ENCODE peak calls at places on chromosomes 13 and 19, in five cellular contexts. D, H, P, B and S are unnamed samples.

GRCh38 chr19:40803857-40804782 is 5.1 kb downstream of the EGLN2 start:
- DNase-seq in B (no peak), P (peak), H (peak), D (no peak), S (peak)

GRCh38 chr13:87820221-87820620 is 149.1 kb downstream of the SLITRK5 start:
- DNase-seq in D (no peak), B (no peak), P (no peak), H (no peak), S (no peak)

GRCh38 chr19:10344780-10345179 is 5.4 kb upstream of the ICAM3 start:
- DNase-seq in D (no peak), B (peak), P (no peak), H (no peak), S (no peak)

GRCh38 chr19:38842439-38843174 is 7.2 kb downstream of the HNRNPL start:
- DNase-seq in D (no peak), P (no peak), B (no peak), H (no peak), S (peak)

GRCh38 chr19:30596813-30597399 is 224.7 kb downstream of the ZNF536 start:
- DNase-seq in D (no peak), P (no peak), H (no peak), B (no peak), S (no peak)

GRCh38 chr13:23372264-23372905 is 61.1 kb downstream of the SACS start:
- DNase-seq in H (no peak), B (peak), D (peak), P (peak), S (no peak)

GRCh38 chr19:17282488-17283256 is 971 bp downstream of the ANKLE1 start:
- DNase-seq in D (peak), B (peak), H (peak), P (peak), S (peak)

GRCh38 chr13:79631260-79631659 is 150.3 kb downstream of the NDFIP2 start:
- DNase-seq in B (peak), D (peak), H (no peak), P (peak), S (peak)

GRCh38 chr13:39767791-39768564 is 112.5 kb downstream of the COG6 start:
- DNase-seq in D (no peak), B (no peak), P (no peak), H (no peak), S (no peak)

GRCh38 chr13:75319244-75319643 is 162.7 kb downstream of the TBC1D4 start:
- DNase-seq in H (no peak), B (peak), P (peak), D (no peak), S (no peak)

GRCh38 chr19:48683349-48683748 is 10.5 kb upstream of the NTN5 start:
- DNase-seq in B (peak), D (no peak), H (peak), P (no peak), S (no peak)

GRCh38 chr19:41175825-41176734 is 16.9 kb upstream of the CYP2S1 start:
- DNase-seq in H (peak), D (no peak), B (peak), P (peak), S (peak)

GRCh38 chr13:111973186-111974064 is 93.5 kb upstream of the SOX1 start:
- DNase-seq in D (no peak), P (no peak), H (no peak), B (no peak), S (no peak)

GRCh38 chr13:40582531-40582930 is 83.9 kb downstream of the FOXO1 start:
- DNase-seq in D (no peak), B (no peak), H (no peak), P (no peak), S (no peak)

GRCh38 chr13:107124129-107124718 is 556.3 kb upstream of the ARGLU1 start:
- DNase-seq in D (no peak), P (peak), H (no peak), B (peak), S (no peak)

GRCh38 chr13:27110056-27110746 is 61.4 kb downstream of the USP12 start:
- DNase-seq in B (no peak), P (peak), H (no peak), D (no peak), S (no peak)

GRCh38 chr13:99407906-99408702 is 93.2 kb upstream of the TM9SF2 start:
- DNase-seq in P (no peak), B (no peak), H (no peak), D (no peak), S (no peak)

GRCh38 chr13:110064022-110064421 is 242.9 kb downstream of the COL4A1 start:
- DNase-seq in D (no peak), P (no peak), H (no peak), B (no peak), S (no peak)

GRCh38 chr19:47531640-47532387 is 17.0 kb upstream of the NAPA start:
- DNase-seq in H (no peak), D (no peak), P (no peak), B (no peak), S (no peak)

GRCh38 chr19:10271543-10272086 is 695 bp downstream of the ICAM1 start:
- DNase-seq in P (no peak), B (peak), H (no peak), D (no peak), S (no peak)

GRCh38 chr19:12450817-12451216 is 10.0 kb upstream of the ZNF443 start:
- DNase-seq in D (no peak), H (no peak), P (no peak), B (no peak), S (no peak)

GRCh38 chr19:47106819-47107200 is 6.8 kb downstream of the ZC3H4 start:
- DNase-seq in H (no peak), B (peak), P (no peak), D (no peak), S (no peak)

GRCh38 chr13:96925466-96925865 is 68.8 kb downstream of the OXGR1 start:
- DNase-seq in B (no peak), H (no peak), D (no peak), P (no peak), S (no peak)

GRCh38 chr19:10863107-10863700 is 8.1 kb upstream of the CARM1 start:
- DNase-seq in D (no peak), P (peak), B (no peak), H (no peak), S (no peak)

GRCh38 chr13:52411629-52412028 is 5.7 kb upstream of the THSD1 start:
- DNase-seq in D (no peak), H (no peak), P (peak), B (peak), S (no peak)

GRCh38 chr13:36353001-36353400 is 6.8 kb upstream of the SPART start:
- DNase-seq in D (no peak), B (no peak), H (no peak), P (no peak), S (no peak)

GRCh38 chr19:51295382-51296126 is 15.9 kb upstream of the IGLON5 start:
- DNase-seq in H (no peak), B (no peak), P (no peak), D (no peak), S (no peak)

GRCh38 chr19:4229179-4229931 is at the start of gene EBI3:
- DNase-seq in B (peak), H (peak), D (peak), P (no peak), S (no peak)

GRCh38 chr19:54573330-54573872 is at the start of gene LILRA2:
- DNase-seq in H (no peak), B (no peak), D (no peak), P (no peak), S (no peak)

GRCh38 chr19:3494559-3494958 is 5.9 kb downstream of the DOHH start:
- DNase-seq in P (no peak), B (no peak), H (no peak), D (no peak), S (no peak)

GRCh38 chr13:75481176-75482069 is 546 bp downstream of the TBC1D4 start:
- DNase-seq in P (peak), B (no peak), D (peak), H (peak), S (no peak)